ENCODE peak calls at places on chromosomes 12 and 14, in five cellular contexts. C is stomach, F is GM12878, N is transverse colon, R is HepG2. K is an unnamed sample. For H3K27me3, the result is how much of the 10 kb centered on the place peaks cover.

GRCh38 chr12:116385486-116386217 is 108.2 kb upstream of the MED13L start:
- DNase-seq in C (no peak), F (no peak), N (no peak), R (peak), K (no peak)

GRCh38 chr14:72726444-72726843 is 167.5 kb downstream of the DPF3 start:
- DNase-seq in C (no peak), F (no peak), N (no peak), R (no peak), K (no peak)

GRCh38 chr12:118714051-118714460 is 267.3 kb upstream of the SRRM4 start:
- DNase-seq in C (no peak), F (peak), N (peak), R (peak), K (no peak)

GRCh38 chr14:72739446-72740405 is 154.2 kb downstream of the DPF3 start:
- DNase-seq in C (peak), F (no peak), N (no peak), R (no peak), K (peak)

GRCh38 chr12:51205350-51205749 is 12.5 kb downstream of the POU6F1 start:
- DNase-seq in C (no peak), F (no peak), N (no peak), R (no peak), K (no peak)

GRCh38 chr14:29627141-29627540 is 300.5 kb downstream of the PRKD1 start:
- DNase-seq in C (no peak), F (no peak), N (no peak), R (no peak), K (no peak)

GRCh38 chr12:115474525-115475353 is 790.8 kb upstream of the TBX3 start:
- DNase-seq in C (peak), F (no peak), N (no peak), R (no peak), K (no peak)

GRCh38 chr12:111756681-111757080 is 10.1 kb upstream of the ALDH2 start:
- DNase-seq in C (no peak), F (no peak), N (no peak), R (no peak), K (no peak)

GRCh38 chr12:114213055-114213561 is 192.8 kb downstream of the TBX5 start:
- DNase-seq in C (no peak), F (no peak), N (no peak), R (no peak), K (no peak)

GRCh38 chr14:34262511-34262910 is 199.5 kb downstream of the SPTSSA start:
- DNase-seq in C (no peak), F (no peak), N (no peak), R (no peak), K (no peak)

GRCh38 chr12:27347779-27348178 is 15.1 kb downstream of the BMAL2 start:
- DNase-seq in C (no peak), F (no peak), N (no peak), R (no peak), K (no peak)

GRCh38 chr14:59028476-59029202 is 159.8 kb upstream of the DAAM1 start:
- DNase-seq in C (peak), F (peak), N (peak), R (peak), K (peak)

GRCh38 chr14:103052407-103052806 is 4.9 kb downstream of the CDC42BPB start:
- DNase-seq in C (no peak), F (peak), N (no peak), R (no peak), K (no peak)

GRCh38 chr12:70982286-70982685 is 61.7 kb upstream of the PTPRR start:
- DNase-seq in C (no peak), F (no peak), N (no peak), R (no peak), K (no peak)

GRCh38 chr14:50003213-50004021 is 110.5 kb downstream of the ARF6 start:
- DNase-seq in C (peak), F (peak), N (peak), R (peak), K (peak)
- TF ChIP-seq EP300 in C (no peak), F (no peak), N (no peak), R (no peak), K (no peak)

DNA sequence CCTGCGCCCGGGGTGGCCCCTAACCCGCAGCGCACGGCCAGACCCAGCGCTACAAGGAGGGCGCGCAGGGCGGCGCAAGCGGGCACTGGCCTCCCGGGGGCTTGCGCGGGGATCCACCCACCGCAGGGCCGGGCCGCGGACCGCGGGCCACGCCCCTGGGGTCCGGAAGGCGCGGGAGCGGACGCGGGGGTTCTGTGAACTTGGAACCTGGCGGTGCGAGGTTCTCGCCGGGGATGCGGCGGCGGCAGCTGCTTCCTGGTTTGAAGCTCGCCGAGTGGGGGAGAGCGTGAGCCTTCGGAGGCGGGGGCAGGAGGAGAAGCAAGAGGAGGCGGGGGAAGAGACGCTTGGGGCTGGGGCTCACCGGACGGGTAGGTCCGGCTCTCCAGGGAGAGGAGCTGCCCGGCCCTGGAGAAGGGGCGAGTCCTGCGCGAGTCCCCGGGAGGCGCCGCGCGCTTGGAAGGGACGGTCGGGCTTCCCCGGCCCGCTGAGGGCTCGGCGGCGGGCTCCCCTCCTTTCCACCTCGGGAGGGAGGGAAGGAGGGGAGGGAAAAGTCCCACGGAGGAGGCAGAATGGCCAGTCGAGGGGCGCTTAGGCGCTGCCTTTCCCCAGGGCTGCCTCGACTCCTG is at the start of gene PRKCH:
- DNase-seq in C (peak), F (no peak), N (peak), R (peak), K (peak)
- TF ChIP-seq CTCF in C (no peak), F (peak), N (no peak), R (peak), K (no peak)

GRCh38 chr14:67940476-67940875 is 120.9 kb downstream of the RAD51B start:
- DNase-seq in C (no peak), F (no peak), N (no peak), R (peak), K (no peak)

GRCh38 chr14:67934851-67935250 is 115.3 kb downstream of the RAD51B start:
- DNase-seq in C (no peak), F (no peak), N (no peak), R (no peak), K (no peak)

GRCh38 chr14:67935371-67935770 is 115.8 kb downstream of the RAD51B start:
- DNase-seq in C (no peak), F (no peak), N (no peak), R (no peak), K (no peak)

GRCh38 chr14:67940894-67941455 is 121.4 kb downstream of the RAD51B start:
- DNase-seq in C (peak), F (no peak), N (no peak), R (no peak), K (no peak)

DNA sequence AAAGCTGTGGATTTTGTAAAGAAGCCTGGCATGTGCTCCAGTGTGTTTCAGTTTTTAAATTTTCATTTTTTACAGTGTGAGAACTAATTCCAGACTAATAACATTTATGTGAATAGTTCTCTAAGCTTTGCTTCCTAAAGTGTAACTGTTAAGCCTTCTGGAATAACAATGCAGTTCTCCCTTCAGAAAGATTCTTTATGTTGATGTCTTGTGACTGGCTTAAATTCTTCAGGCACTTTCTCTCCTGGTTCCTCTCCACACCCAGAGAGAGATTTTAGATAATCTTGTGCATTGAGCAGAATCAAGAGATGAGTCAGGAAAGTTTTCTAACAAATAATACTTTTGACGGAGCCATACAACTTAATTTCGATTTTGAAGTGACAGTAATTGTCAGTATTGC is 118.5 kb downstream of the RAD51B start:
- DNase-seq in C (no peak), F (no peak), N (no peak), R (no peak), K (no peak)
- H3K27me3 ChIP-seq in C (under half), F (under half), N (under half), R (under half), K (under half)

DNA sequence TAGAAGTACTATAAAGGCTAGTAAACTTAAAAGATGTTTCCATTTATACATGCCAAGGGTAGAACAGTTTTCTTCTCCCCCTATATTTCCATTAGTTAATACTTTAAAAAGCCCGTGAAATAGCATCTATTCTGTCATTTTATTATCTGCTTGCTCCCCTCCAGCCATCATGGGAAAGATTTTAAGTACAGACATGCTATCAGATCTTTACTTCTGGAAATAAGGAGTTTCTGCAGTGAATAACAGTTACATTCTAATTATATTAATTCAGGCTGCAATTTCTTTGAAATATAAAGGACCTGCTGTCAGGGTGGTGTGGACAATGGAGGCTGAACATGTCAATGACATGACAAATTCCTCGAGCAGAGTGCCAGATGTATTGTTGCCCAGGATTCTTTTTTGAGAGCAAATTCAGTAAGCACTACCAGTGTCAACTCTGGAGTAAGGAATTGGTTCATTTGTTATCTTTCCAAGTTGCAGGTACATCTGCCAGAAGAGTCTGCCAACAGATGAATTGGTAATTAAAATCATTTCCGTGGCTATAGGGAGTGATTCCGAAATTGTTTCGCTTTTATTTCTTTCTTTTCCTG is 151.3 kb downstream of the BTG1 start:
- DNase-seq in C (no peak), F (no peak), N (no peak), R (no peak), K (no peak)
- TF ChIP-seq EP300 in C (no peak), F (no peak), N (no peak), R (no peak), K (no peak)

GRCh38 chr14:65413739-65414045 is 1.2 kb downstream of the FUT8 start:
- DNase-seq in C (no peak), F (no peak), N (no peak), R (no peak), K (no peak)

GRCh38 chr14:65410640-65411039 is 1.9 kb upstream of the FUT8 start:
- DNase-seq in C (no peak), F (no peak), N (no peak), R (no peak), K (no peak)

GRCh38 chr14:65412189-65412846 is at the start of gene FUT8:
- DNase-seq in C (peak), F (peak), N (peak), R (peak), K (peak)

GRCh38 chr14:65412881-65413738 is 580 bp downstream of the FUT8 start:
- DNase-seq in C (peak), F (no peak), N (peak), R (peak), K (peak)

DNA sequence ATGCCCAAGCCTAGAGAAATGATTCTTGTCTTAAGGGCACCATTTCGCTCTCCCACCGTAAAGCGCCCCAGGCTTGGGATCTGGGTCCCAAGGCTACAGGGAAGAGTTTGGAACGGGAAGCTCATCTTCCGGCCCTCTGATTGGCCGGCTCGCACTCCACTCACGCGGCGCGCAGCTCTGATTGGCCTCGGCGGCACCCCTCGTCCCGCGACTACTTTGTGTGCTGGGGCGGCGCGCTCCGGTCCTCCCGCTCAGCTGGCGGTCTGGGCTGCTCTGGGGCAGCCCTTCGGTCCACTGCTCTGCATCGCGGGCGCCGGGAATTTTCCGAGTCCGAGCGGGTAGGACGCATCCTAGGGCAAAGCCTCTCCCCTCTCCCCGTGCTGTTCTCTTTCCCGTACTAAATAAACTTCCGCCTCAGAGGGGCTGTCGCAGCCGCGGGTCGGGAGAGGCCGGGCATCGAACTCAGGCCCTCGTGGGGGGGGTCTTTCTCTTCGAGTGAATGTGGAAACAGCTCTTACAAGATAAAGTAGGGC is 808 bp upstream of the FUT8 start:
- DNase-seq in C (peak), F (no peak), N (peak), R (peak), K (peak)
- TF ChIP-seq CTCF in C (no peak), F (no peak), N (no peak), R (peak), K (no peak)

GRCh38 chr14:74244115-74244514 is 4.9 kb downstream of the VSX2 start:
- DNase-seq in C (no peak), F (no peak), N (no peak), R (no peak), K (no peak)

GRCh38 chr14:74248036-74248435 is 8.8 kb downstream of the VSX2 start:
- DNase-seq in C (no peak), F (no peak), N (no peak), R (no peak), K (no peak)

GRCh38 chr14:74246561-74246960 is 7.3 kb downstream of the VSX2 start:
- DNase-seq in C (no peak), F (no peak), N (no peak), R (no peak), K (no peak)

GRCh38 chr14:74243051-74243450 is 3.8 kb downstream of the VSX2 start:
- DNase-seq in C (no peak), F (no peak), N (no peak), R (no peak), K (no peak)

GRCh38 chr14:74245292-74245691 is 6.0 kb downstream of the VSX2 start:
- DNase-seq in C (no peak), F (no peak), N (no peak), R (no peak), K (no peak)
- H3K27me3 ChIP-seq in C (under half), F (under half), N (half or more), R (under half), K (under half)

DNA sequence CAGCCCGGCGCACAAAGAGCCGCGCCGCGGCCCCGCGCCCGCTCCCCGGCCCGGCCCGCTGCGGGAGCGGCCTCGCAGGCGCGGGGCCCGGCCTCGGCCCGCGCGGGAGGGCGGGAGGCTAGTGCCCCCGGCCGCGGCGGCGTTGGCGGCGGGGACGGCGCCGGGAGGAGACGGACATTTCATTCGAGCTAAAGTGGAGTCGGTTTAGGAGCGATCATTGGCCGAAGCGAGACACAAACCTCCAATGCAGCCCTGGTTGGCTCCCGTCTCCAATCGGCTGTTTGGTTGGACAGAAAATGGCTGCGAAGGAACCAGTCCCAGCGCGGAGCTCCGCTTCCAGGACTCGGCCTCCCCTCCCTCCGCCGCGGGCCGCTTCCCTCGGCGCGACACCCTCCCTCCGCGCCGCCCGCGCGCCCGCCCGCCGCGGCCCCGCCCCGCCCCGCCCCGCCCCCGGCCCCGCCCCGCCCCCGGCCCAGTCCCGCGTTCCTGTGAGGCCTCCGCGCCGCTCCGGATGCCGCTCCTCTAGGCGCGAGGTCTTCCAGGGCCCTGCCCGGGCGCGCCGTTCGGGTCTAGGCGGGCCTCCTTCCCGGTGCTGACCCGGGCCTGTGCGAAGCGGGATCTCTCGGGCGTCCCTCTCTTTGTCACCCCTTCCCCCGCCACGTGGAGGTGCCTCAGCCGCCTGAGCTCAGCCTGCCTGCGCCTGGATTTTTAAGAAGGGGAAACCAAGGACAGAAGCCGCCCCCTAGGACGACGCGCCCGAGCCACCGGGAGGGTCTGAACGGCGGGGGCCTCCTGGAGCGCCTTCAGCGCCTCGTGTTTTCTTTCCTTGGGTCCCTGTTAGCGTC is at the start of gene NFYB:
- DNase-seq in C (peak), F (peak), N (peak), R (peak), K (peak)
- TF ChIP-seq EP300 in C (no peak), F (peak), N (no peak), R (no peak), K (no peak)

K was measured in sigmoid colon.